ENCODE peak calls at places on chromosome 11, in five cellular contexts. One of them, this sample, is unnamed.

GRCh38 chr11:104089481-104089880 is 53.0 kb downstream of the DDI1 start:
- DNase-seq in GM12891: no peak
- DNase-seq in naive thymus-derived CD8-positive, alpha-beta T cell: no peak
- DNase-seq in cardiac muscle cell: no peak
- DNase-seq in NCI-H2107: no peak
- DNase-seq in this sample: no peak

GRCh38 chr11:3204141-3205015 is 14.2 kb downstream of the MRGPRG start:
- DNase-seq in GM12891: no peak
- DNase-seq in naive thymus-derived CD8-positive, alpha-beta T cell: no peak
- DNase-seq in cardiac muscle cell: no peak
- DNase-seq in NCI-H2107: no peak
- DNase-seq in this sample: no peak

GRCh38 chr11:133795088-133795487 is 50.2 kb downstream of the SPATA19 start:
- DNase-seq in GM12891: no peak
- DNase-seq in naive thymus-derived CD8-positive, alpha-beta T cell: no peak
- DNase-seq in cardiac muscle cell: no peak
- DNase-seq in NCI-H2107: no peak
- DNase-seq in this sample: no peak

GRCh38 chr11:78139422-78140391 is at the start of gene ALG8:
- DNase-seq in GM12891: peak
- DNase-seq in naive thymus-derived CD8-positive, alpha-beta T cell: peak
- DNase-seq in cardiac muscle cell: peak
- DNase-seq in NCI-H2107: peak
- DNase-seq in this sample: peak

GRCh38 chr11:80024119-80024518 is 583.3 kb upstream of the TENM4 start:
- DNase-seq in GM12891: no peak
- DNase-seq in naive thymus-derived CD8-positive, alpha-beta T cell: no peak
- DNase-seq in cardiac muscle cell: no peak
- DNase-seq in NCI-H2107: no peak
- DNase-seq in this sample: no peak

GRCh38 chr11:103395612-103396011 is 286.4 kb downstream of the DYNC2H1 start:
- DNase-seq in GM12891: no peak
- DNase-seq in naive thymus-derived CD8-positive, alpha-beta T cell: no peak
- DNase-seq in cardiac muscle cell: peak
- DNase-seq in NCI-H2107: no peak
- DNase-seq in this sample: no peak

GRCh38 chr11:122910775-122911174 is 28.2 kb downstream of the JHY start:
- DNase-seq in GM12891: no peak
- DNase-seq in naive thymus-derived CD8-positive, alpha-beta T cell: peak
- DNase-seq in cardiac muscle cell: peak
- DNase-seq in NCI-H2107: no peak
- DNase-seq in this sample: no peak

GRCh38 chr11:61162092-61162935 is 1.1 kb upstream of the VPS37C start:
- DNase-seq in GM12891: no peak
- DNase-seq in naive thymus-derived CD8-positive, alpha-beta T cell: peak
- DNase-seq in cardiac muscle cell: peak
- DNase-seq in NCI-H2107: peak
- DNase-seq in this sample: no peak

GRCh38 chr11:11978792-11979486 is 29.5 kb downstream of the DKK3 start:
- DNase-seq in GM12891: no peak
- DNase-seq in naive thymus-derived CD8-positive, alpha-beta T cell: no peak
- DNase-seq in cardiac muscle cell: peak
- DNase-seq in NCI-H2107: peak
- DNase-seq in this sample: no peak

GRCh38 chr11:36711104-36711825 is 113.2 kb upstream of the RAG2 start:
- DNase-seq in GM12891: no peak
- DNase-seq in naive thymus-derived CD8-positive, alpha-beta T cell: no peak
- DNase-seq in cardiac muscle cell: no peak
- DNase-seq in NCI-H2107: no peak
- DNase-seq in this sample: no peak

GRCh38 chr11:44744160-44744559 is 17.4 kb downstream of the TSPAN18 start:
- DNase-seq in GM12891: no peak
- DNase-seq in naive thymus-derived CD8-positive, alpha-beta T cell: no peak
- DNase-seq in cardiac muscle cell: no peak
- DNase-seq in NCI-H2107: no peak
- DNase-seq in this sample: no peak

GRCh38 chr11:114027396-114027795 is 32.1 kb upstream of the ZBTB16 start:
- DNase-seq in GM12891: no peak
- DNase-seq in naive thymus-derived CD8-positive, alpha-beta T cell: no peak
- DNase-seq in cardiac muscle cell: no peak
- DNase-seq in NCI-H2107: no peak
- DNase-seq in this sample: no peak

GRCh38 chr11:122157540-122158173 is 41.6 kb upstream of the BLID start:
- DNase-seq in GM12891: no peak
- DNase-seq in naive thymus-derived CD8-positive, alpha-beta T cell: no peak
- DNase-seq in cardiac muscle cell: peak
- DNase-seq in NCI-H2107: no peak
- DNase-seq in this sample: no peak

GRCh38 chr11:69166186-69167115 is 10.7 kb downstream of the SMIM38 start:
- DNase-seq in GM12891: peak
- DNase-seq in naive thymus-derived CD8-positive, alpha-beta T cell: no peak
- DNase-seq in cardiac muscle cell: peak
- DNase-seq in NCI-H2107: no peak
- DNase-seq in this sample: peak

GRCh38 chr11:27861706-27862430 is 161.6 kb upstream of the BDNF start:
- DNase-seq in GM12891: no peak
- DNase-seq in naive thymus-derived CD8-positive, alpha-beta T cell: no peak
- DNase-seq in cardiac muscle cell: peak
- DNase-seq in NCI-H2107: no peak
- DNase-seq in this sample: no peak

GRCh38 chr11:46120361-46120710 is 918 bp downstream of the PHF21A start:
- DNase-seq in GM12891: no peak
- DNase-seq in naive thymus-derived CD8-positive, alpha-beta T cell: no peak
- DNase-seq in cardiac muscle cell: no peak
- DNase-seq in NCI-H2107: no peak
- DNase-seq in this sample: peak

GRCh38 chr11:122309262-122309925 is 193.4 kb upstream of the BLID start:
- DNase-seq in GM12891: no peak
- DNase-seq in naive thymus-derived CD8-positive, alpha-beta T cell: no peak
- DNase-seq in cardiac muscle cell: no peak
- DNase-seq in NCI-H2107: no peak
- DNase-seq in this sample: no peak

GRCh38 chr11:86784247-86784681 is 16.1 kb upstream of the PRSS23 start:
- DNase-seq in GM12891: no peak
- DNase-seq in naive thymus-derived CD8-positive, alpha-beta T cell: no peak
- DNase-seq in cardiac muscle cell: no peak
- DNase-seq in NCI-H2107: no peak
- DNase-seq in this sample: no peak

GRCh38 chr11:117839936-117840813 is 15.6 kb upstream of the FXYD2 start:
- DNase-seq in GM12891: no peak
- DNase-seq in naive thymus-derived CD8-positive, alpha-beta T cell: no peak
- DNase-seq in cardiac muscle cell: no peak
- DNase-seq in NCI-H2107: no peak
- DNase-seq in this sample: no peak

GRCh38 chr11:15673408-15673811 is 558.7 kb downstream of the INSC start:
- DNase-seq in GM12891: no peak
- DNase-seq in naive thymus-derived CD8-positive, alpha-beta T cell: no peak
- DNase-seq in cardiac muscle cell: peak
- DNase-seq in NCI-H2107: no peak
- DNase-seq in this sample: no peak

GRCh38 chr11:1953489-1954284 is 6.6 kb downstream of the MRPL23 start:
- DNase-seq in GM12891: no peak
- DNase-seq in naive thymus-derived CD8-positive, alpha-beta T cell: no peak
- DNase-seq in cardiac muscle cell: peak
- DNase-seq in NCI-H2107: no peak
- DNase-seq in this sample: no peak

GRCh38 chr11:61027141-61027840 is 55.8 kb downstream of the CD6 start:
- DNase-seq in GM12891: no peak
- DNase-seq in naive thymus-derived CD8-positive, alpha-beta T cell: peak
- DNase-seq in cardiac muscle cell: no peak
- DNase-seq in NCI-H2107: no peak
- DNase-seq in this sample: no peak

GRCh38 chr11:128890543-128891409 is at the start of gene KCNJ5:
- DNase-seq in GM12891: no peak
- DNase-seq in naive thymus-derived CD8-positive, alpha-beta T cell: peak
- DNase-seq in cardiac muscle cell: no peak
- DNase-seq in NCI-H2107: no peak
- DNase-seq in this sample: no peak

GRCh38 chr11:28049338-28050216 is 58.4 kb downstream of the KIF18A start:
- DNase-seq in GM12891: no peak
- DNase-seq in naive thymus-derived CD8-positive, alpha-beta T cell: no peak
- DNase-seq in cardiac muscle cell: peak
- DNase-seq in NCI-H2107: no peak
- DNase-seq in this sample: no peak

GRCh38 chr11:126355324-126355925 is at the start of gene ST3GAL4:
- DNase-seq in GM12891: peak
- DNase-seq in naive thymus-derived CD8-positive, alpha-beta T cell: peak
- DNase-seq in cardiac muscle cell: peak
- DNase-seq in NCI-H2107: no peak
- DNase-seq in this sample: peak

This sample was measured in 8988T.